ENCODE peak calls at places on chromosomes 3 and 15, in nine cellular contexts. One of them, this sample, is unnamed.

GRCh38 chr15:35305906-35306305 is 220.8 kb upstream of the NANOGP8 start:
- DNase-seq in fibroblast of the aortic adventitia: peak
- DNase-seq in NCI-H2081: no peak
- DNase-seq in activated CD4-positive, alpha-beta T cell treated with anti-CD3 and anti-CD28 coated beads for 48 hours: no peak
- DNase-seq in WERI-Rb-1: no peak
- DNase-seq in stimulated activated naive B cell treated with anti-CD40 and anti-IgM and Interleukin-4, amounts not matched to agents 10 μg/mL and 1 μg/mL and 100 μg/mL, for 72 hours: no peak
- DNase-seq in non-pigmented ciliary epithelial cell: no peak
- DNase-seq in DMS53: no peak
- DNase-seq in AG20443: no peak
- DNase-seq in this sample: peak

GRCh38 chr3:141153679-141153966 is 78.0 kb upstream of the PXYLP1 start:
- DNase-seq in WERI-Rb-1: no peak
- DNase-seq in fibroblast of the aortic adventitia: no peak
- DNase-seq in AG20443: no peak
- DNase-seq in DMS53: no peak
- DNase-seq in activated CD4-positive, alpha-beta T cell treated with anti-CD3 and anti-CD28 coated beads for 48 hours: no peak
- DNase-seq in NCI-H2081: no peak
- DNase-seq in stimulated activated naive B cell treated with anti-CD40 and anti-IgM and Interleukin-4, amounts not matched to agents 10 μg/mL and 1 μg/mL and 100 μg/mL, for 72 hours: no peak
- DNase-seq in non-pigmented ciliary epithelial cell: no peak
- DNase-seq in this sample: no peak

GRCh38 chr15:53869044-53869805 is 109.0 kb upstream of the UNC13C start:
- DNase-seq in non-pigmented ciliary epithelial cell: no peak
- DNase-seq in AG20443: no peak
- DNase-seq in activated CD4-positive, alpha-beta T cell treated with anti-CD3 and anti-CD28 coated beads for 48 hours: no peak
- DNase-seq in DMS53: peak
- DNase-seq in NCI-H2081: no peak
- DNase-seq in WERI-Rb-1: peak
- DNase-seq in stimulated activated naive B cell treated with anti-CD40 and anti-IgM and Interleukin-4, amounts not matched to agents 10 μg/mL and 1 μg/mL and 100 μg/mL, for 72 hours: no peak
- DNase-seq in fibroblast of the aortic adventitia: no peak
- DNase-seq in this sample: no peak

GRCh38 chr3:124701687-124702086 is 28.6 kb upstream of the UMPS start:
- DNase-seq in NCI-H2081: no peak
- DNase-seq in WERI-Rb-1: no peak
- DNase-seq in AG20443: peak
- DNase-seq in DMS53: no peak
- DNase-seq in non-pigmented ciliary epithelial cell: peak
- DNase-seq in activated CD4-positive, alpha-beta T cell treated with anti-CD3 and anti-CD28 coated beads for 48 hours: no peak
- DNase-seq in stimulated activated naive B cell treated with anti-CD40 and anti-IgM and Interleukin-4, amounts not matched to agents 10 μg/mL and 1 μg/mL and 100 μg/mL, for 72 hours: no peak
- DNase-seq in fibroblast of the aortic adventitia: peak
- DNase-seq in this sample: peak

GRCh38 chr3:72338082-72338941 is 509.9 kb downstream of the SHQ1 start:
- DNase-seq in NCI-H2081: no peak
- DNase-seq in WERI-Rb-1: no peak
- DNase-seq in activated CD4-positive, alpha-beta T cell treated with anti-CD3 and anti-CD28 coated beads for 48 hours: peak
- DNase-seq in stimulated activated naive B cell treated with anti-CD40 and anti-IgM and Interleukin-4, amounts not matched to agents 10 μg/mL and 1 μg/mL and 100 μg/mL, for 72 hours: no peak
- DNase-seq in non-pigmented ciliary epithelial cell: no peak
- DNase-seq in fibroblast of the aortic adventitia: no peak
- DNase-seq in DMS53: no peak
- DNase-seq in AG20443: no peak
- DNase-seq in this sample: no peak

GRCh38 chr3:192130534-192131132 is 596.7 kb downstream of the FGF12 start:
- DNase-seq in activated CD4-positive, alpha-beta T cell treated with anti-CD3 and anti-CD28 coated beads for 48 hours: peak
- DNase-seq in AG20443: peak
- DNase-seq in fibroblast of the aortic adventitia: peak
- DNase-seq in stimulated activated naive B cell treated with anti-CD40 and anti-IgM and Interleukin-4, amounts not matched to agents 10 μg/mL and 1 μg/mL and 100 μg/mL, for 72 hours: no peak
- DNase-seq in WERI-Rb-1: peak
- DNase-seq in DMS53: peak
- DNase-seq in NCI-H2081: peak
- DNase-seq in non-pigmented ciliary epithelial cell: peak
- DNase-seq in this sample: peak

GRCh38 chr3:16203031-16203430 is 28.6 kb downstream of the GALNT15 start:
- DNase-seq in NCI-H2081: no peak
- DNase-seq in WERI-Rb-1: no peak
- DNase-seq in stimulated activated naive B cell treated with anti-CD40 and anti-IgM and Interleukin-4, amounts not matched to agents 10 μg/mL and 1 μg/mL and 100 μg/mL, for 72 hours: no peak
- DNase-seq in non-pigmented ciliary epithelial cell: peak
- DNase-seq in activated CD4-positive, alpha-beta T cell treated with anti-CD3 and anti-CD28 coated beads for 48 hours: peak
- DNase-seq in DMS53: no peak
- DNase-seq in fibroblast of the aortic adventitia: peak
- DNase-seq in AG20443: no peak
- DNase-seq in this sample: peak

GRCh38 chr3:186362988-186363387 is 954 bp upstream of the DGKG start:
- DNase-seq in WERI-Rb-1: no peak
- DNase-seq in fibroblast of the aortic adventitia: no peak
- DNase-seq in NCI-H2081: no peak
- DNase-seq in DMS53: no peak
- DNase-seq in stimulated activated naive B cell treated with anti-CD40 and anti-IgM and Interleukin-4, amounts not matched to agents 10 μg/mL and 1 μg/mL and 100 μg/mL, for 72 hours: no peak
- DNase-seq in activated CD4-positive, alpha-beta T cell treated with anti-CD3 and anti-CD28 coated beads for 48 hours: no peak
- DNase-seq in non-pigmented ciliary epithelial cell: no peak
- DNase-seq in AG20443: no peak
- DNase-seq in this sample: no peak

GRCh38 chr15:74245342-74245931 is 9.3 kb downstream of the CCDC33 start:
- DNase-seq in AG20443: peak
- DNase-seq in activated CD4-positive, alpha-beta T cell treated with anti-CD3 and anti-CD28 coated beads for 48 hours: peak
- DNase-seq in non-pigmented ciliary epithelial cell: no peak
- DNase-seq in fibroblast of the aortic adventitia: no peak
- DNase-seq in DMS53: peak
- DNase-seq in WERI-Rb-1: peak
- DNase-seq in stimulated activated naive B cell treated with anti-CD40 and anti-IgM and Interleukin-4, amounts not matched to agents 10 μg/mL and 1 μg/mL and 100 μg/mL, for 72 hours: no peak
- DNase-seq in NCI-H2081: peak
- DNase-seq in this sample: peak

GRCh38 chr3:15638193-15638890 is 36.8 kb downstream of the BTD start:
- DNase-seq in activated CD4-positive, alpha-beta T cell treated with anti-CD3 and anti-CD28 coated beads for 48 hours: no peak
- DNase-seq in fibroblast of the aortic adventitia: peak
- DNase-seq in stimulated activated naive B cell treated with anti-CD40 and anti-IgM and Interleukin-4, amounts not matched to agents 10 μg/mL and 1 μg/mL and 100 μg/mL, for 72 hours: no peak
- DNase-seq in WERI-Rb-1: no peak
- DNase-seq in NCI-H2081: no peak
- DNase-seq in non-pigmented ciliary epithelial cell: no peak
- DNase-seq in AG20443: no peak
- DNase-seq in DMS53: no peak
- DNase-seq in this sample: no peak

GRCh38 chr3:124363451-124363850 is 366.8 kb upstream of the UMPS start:
- DNase-seq in NCI-H2081: peak
- DNase-seq in activated CD4-positive, alpha-beta T cell treated with anti-CD3 and anti-CD28 coated beads for 48 hours: no peak
- DNase-seq in non-pigmented ciliary epithelial cell: peak
- DNase-seq in stimulated activated naive B cell treated with anti-CD40 and anti-IgM and Interleukin-4, amounts not matched to agents 10 μg/mL and 1 μg/mL and 100 μg/mL, for 72 hours: no peak
- DNase-seq in AG20443: peak
- DNase-seq in WERI-Rb-1: no peak
- DNase-seq in fibroblast of the aortic adventitia: peak
- DNase-seq in DMS53: no peak
- DNase-seq in this sample: peak

GRCh38 chr3:24519368-24520100 is 24.9 kb upstream of the THRB start:
- DNase-seq in non-pigmented ciliary epithelial cell: no peak
- DNase-seq in WERI-Rb-1: no peak
- DNase-seq in activated CD4-positive, alpha-beta T cell treated with anti-CD3 and anti-CD28 coated beads for 48 hours: no peak
- DNase-seq in DMS53: no peak
- DNase-seq in fibroblast of the aortic adventitia: no peak
- DNase-seq in stimulated activated naive B cell treated with anti-CD40 and anti-IgM and Interleukin-4, amounts not matched to agents 10 μg/mL and 1 μg/mL and 100 μg/mL, for 72 hours: no peak
- DNase-seq in NCI-H2081: no peak
- DNase-seq in AG20443: peak
- DNase-seq in this sample: peak

This sample was measured in GM03348.